ENCODE peak calls at places on chromosomes 6 and 20, in eight cellular contexts. P is stimulated activated CD8-positive, alpha-beta memory T cell treated with anti-CD3 and anti-CD28 coated beads, Interleukin-15, amount 100 ng/mL, for 24 hours; B is stimulated activated CD4-positive, alpha-beta T cell treated with anti-CD3 and anti-CD28 coated beads, Interleukin-15, amount 100 ng/mL, for 24 hours; X is GM18507; J is neural crest cell; E is mesendoderm; M is Kasumi-1; Z is mammary epithelial cell. D is an unnamed sample.

GRCh38 chr6:45431314-45432058 is 53.8 kb upstream of the SUPT3H start:
- DNase-seq in P (no peak), B (no peak), X (no peak), J (no peak), E (no peak), M (no peak), Z (no peak), D (no peak)

GRCh38 chr6:45595010-45595851 is 217.5 kb upstream of the SUPT3H start:
- DNase-seq in P (no peak), B (no peak), X (no peak), J (no peak), E (no peak), M (no peak), Z (no peak), D (no peak)

GRCh38 chr6:83770910-83771309 is 62.0 kb upstream of the SNAP91 start:
- DNase-seq in P (no peak), B (no peak), X (no peak), J (no peak), E (no peak), M (no peak), Z (no peak), D (no peak)

GRCh38 chr20:1171461-1172093 is 13.2 kb downstream of the TMEM74B start:
- DNase-seq in P (no peak), B (peak; percentile 26), X (no peak), J (peak; percentile 46), E (peak; percentile 74), M (peak; percentile 16), Z (no peak), D (peak; percentile 28)

GRCh38 chr6:56222509-56222908 is 24.9 kb downstream of the COL21A1 start:
- DNase-seq in P (no peak), B (no peak), X (no peak), J (no peak), E (no peak), M (no peak), Z (no peak), D (no peak)

GRCh38 chr6:2147737-2148448 is 97.5 kb downstream of the GMDS start:
- DNase-seq in P (no peak), B (no peak), X (no peak), J (no peak), E (no peak), M (no peak), Z (no peak), D (no peak)

GRCh38 chr20:10917826-10918225 is 244.0 kb upstream of the JAG1 start:
- DNase-seq in P (no peak), B (no peak), X (no peak), J (no peak), E (no peak), M (no peak), Z (no peak), D (no peak)

GRCh38 chr6:35209622-35210289 is 4.0 kb upstream of the SCUBE3 start:
- DNase-seq in P (no peak), B (no peak), X (no peak), J (no peak), E (peak; percentile 60), M (no peak), Z (no peak), D (no peak)

GRCh38 chr6:16318538-16318937 is 80.2 kb downstream of the GMPR start:
- DNase-seq in P (no peak), B (peak; percentile 58), X (no peak), J (no peak), E (no peak), M (no peak), Z (peak; percentile 60), D (no peak)

D was measured in HEK293T.